ENCODE peak calls at places on chromosomes 11 and 22, in seven cellular contexts. One of them, this sample, is unnamed.

GRCh38 chr22:45246060-45246985 is 5.6 kb upstream of the KIAA0930 start:
- DNase-seq in psoas muscle: peak
- DNase-seq in kidney: peak
- DNase-seq in progenitor cell of endocrine pancreas: no peak
- DNase-seq in fibroblast of pulmonary artery: peak
- DNase-seq in choroid plexus epithelial cell: peak
- DNase-seq in Calu3: peak
- DNase-seq in this sample: no peak

GRCh38 chr11:72598901-72599300 is 75.3 kb downstream of the PDE2A start:
- DNase-seq in progenitor cell of endocrine pancreas: peak
- DNase-seq in choroid plexus epithelial cell: peak
- DNase-seq in kidney: no peak
- DNase-seq in Calu3: peak
- DNase-seq in psoas muscle: peak
- DNase-seq in fibroblast of pulmonary artery: peak
- DNase-seq in this sample: peak

GRCh38 chr22:39658367-39658766 is 87.8 kb downstream of the CACNA1I start:
- DNase-seq in kidney: no peak
- DNase-seq in progenitor cell of endocrine pancreas: no peak
- DNase-seq in fibroblast of pulmonary artery: no peak
- DNase-seq in psoas muscle: no peak
- DNase-seq in choroid plexus epithelial cell: no peak
- DNase-seq in Calu3: no peak
- DNase-seq in this sample: no peak

GRCh38 chr11:70432580-70432979 is 34.3 kb downstream of the CTTN start:
- DNase-seq in fibroblast of pulmonary artery: no peak
- DNase-seq in kidney: no peak
- DNase-seq in psoas muscle: no peak
- DNase-seq in progenitor cell of endocrine pancreas: no peak
- DNase-seq in Calu3: no peak
- DNase-seq in choroid plexus epithelial cell: no peak
- DNase-seq in this sample: no peak

GRCh38 chr11:876550-876949 is 33.9 kb downstream of the TSPAN4 start:
- DNase-seq in Calu3: no peak
- DNase-seq in kidney: no peak
- DNase-seq in fibroblast of pulmonary artery: no peak
- DNase-seq in progenitor cell of endocrine pancreas: no peak
- DNase-seq in psoas muscle: peak
- DNase-seq in choroid plexus epithelial cell: no peak
- DNase-seq in this sample: no peak

GRCh38 chr11:123681007-123681406 is 26.6 kb upstream of the SCN3B start:
- DNase-seq in choroid plexus epithelial cell: no peak
- DNase-seq in psoas muscle: no peak
- DNase-seq in Calu3: no peak
- DNase-seq in kidney: no peak
- DNase-seq in progenitor cell of endocrine pancreas: no peak
- DNase-seq in fibroblast of pulmonary artery: no peak
- DNase-seq in this sample: no peak

GRCh38 chr11:17590463-17590862 is 43.4 kb downstream of the OTOG start:
- DNase-seq in fibroblast of pulmonary artery: no peak
- DNase-seq in choroid plexus epithelial cell: no peak
- DNase-seq in Calu3: no peak
- DNase-seq in psoas muscle: no peak
- DNase-seq in progenitor cell of endocrine pancreas: no peak
- DNase-seq in kidney: peak
- DNase-seq in this sample: no peak

GRCh38 chr11:128824199-128825049 is 42.7 kb downstream of the KCNJ1 start:
- DNase-seq in progenitor cell of endocrine pancreas: no peak
- DNase-seq in fibroblast of pulmonary artery: no peak
- DNase-seq in Calu3: no peak
- DNase-seq in choroid plexus epithelial cell: peak
- DNase-seq in kidney: peak
- DNase-seq in psoas muscle: no peak
- DNase-seq in this sample: no peak

GRCh38 chr11:65777241-65777640 is 3.5 kb downstream of the AP5B1 start:
- DNase-seq in Calu3: no peak
- DNase-seq in progenitor cell of endocrine pancreas: no peak
- DNase-seq in fibroblast of pulmonary artery: no peak
- DNase-seq in choroid plexus epithelial cell: no peak
- DNase-seq in psoas muscle: no peak
- DNase-seq in kidney: no peak
- DNase-seq in this sample: no peak

GRCh38 chr22:38802671-38803121 is 8.8 kb upstream of the DNAL4 start:
- DNase-seq in choroid plexus epithelial cell: peak
- DNase-seq in fibroblast of pulmonary artery: peak
- DNase-seq in progenitor cell of endocrine pancreas: no peak
- DNase-seq in Calu3: peak
- DNase-seq in psoas muscle: peak
- DNase-seq in kidney: peak
- DNase-seq in this sample: no peak

GRCh38 chr22:26318975-26319374 is 110.1 kb upstream of the ASPHD2 start:
- DNase-seq in fibroblast of pulmonary artery: peak
- DNase-seq in Calu3: peak
- DNase-seq in progenitor cell of endocrine pancreas: no peak
- DNase-seq in kidney: no peak
- DNase-seq in choroid plexus epithelial cell: no peak
- DNase-seq in psoas muscle: no peak
- DNase-seq in this sample: peak
- TF ChIP-seq CTCF in fibroblast of pulmonary artery: peak
- TF ChIP-seq CTCF in Calu3: no peak
- TF ChIP-seq CTCF in progenitor cell of endocrine pancreas: no peak
- TF ChIP-seq CTCF in kidney: no peak
- TF ChIP-seq CTCF in choroid plexus epithelial cell: peak
- TF ChIP-seq CTCF in psoas muscle: no peak
- TF ChIP-seq CTCF in this sample: peak

DNA sequence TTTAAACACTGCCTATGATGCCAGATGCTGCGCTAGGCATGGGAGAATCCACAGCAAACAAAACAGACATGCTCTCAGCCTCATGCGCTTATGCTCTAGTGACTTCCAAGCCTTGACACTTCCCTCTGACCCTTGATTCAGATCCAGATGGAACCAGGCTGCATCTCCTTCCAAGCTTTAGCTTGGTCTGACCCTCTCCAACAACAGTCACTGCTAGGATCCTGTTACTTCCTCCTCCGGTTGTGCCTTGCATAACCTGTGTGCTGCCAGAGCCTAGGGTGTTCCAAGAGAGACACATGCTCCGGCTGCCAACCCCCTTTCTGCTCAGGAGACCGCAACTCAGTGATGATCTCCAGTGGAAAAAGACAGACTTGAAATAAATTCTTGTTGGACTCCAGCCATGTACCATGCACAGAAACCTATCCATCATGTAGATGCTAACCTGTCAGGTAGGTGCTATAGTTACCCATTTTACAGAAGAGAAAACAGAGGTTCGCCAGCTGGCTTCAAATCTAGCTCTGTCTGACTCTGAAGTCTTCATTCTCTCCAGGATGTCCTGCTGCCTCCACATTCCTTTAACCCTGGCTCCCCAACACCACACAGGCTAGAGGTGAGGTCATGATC is 136.3 kb upstream of the TEAD1 start:
- DNase-seq in progenitor cell of endocrine pancreas: no peak
- DNase-seq in psoas muscle: peak
- DNase-seq in fibroblast of pulmonary artery: no peak
- DNase-seq in choroid plexus epithelial cell: peak
- DNase-seq in kidney: no peak
- DNase-seq in Calu3: no peak
- DNase-seq in this sample: no peak
- TF ChIP-seq CTCF in progenitor cell of endocrine pancreas: no peak
- TF ChIP-seq CTCF in psoas muscle: no peak
- TF ChIP-seq CTCF in fibroblast of pulmonary artery: no peak
- TF ChIP-seq CTCF in choroid plexus epithelial cell: no peak
- TF ChIP-seq CTCF in kidney: no peak
- TF ChIP-seq CTCF in Calu3: no peak
- TF ChIP-seq CTCF in this sample: no peak

GRCh38 chr11:19395050-19395449 is 154.3 kb upstream of the E2F8 start:
- DNase-seq in Calu3: no peak
- DNase-seq in choroid plexus epithelial cell: no peak
- DNase-seq in progenitor cell of endocrine pancreas: no peak
- DNase-seq in psoas muscle: no peak
- DNase-seq in kidney: no peak
- DNase-seq in fibroblast of pulmonary artery: no peak
- DNase-seq in this sample: no peak
- TF ChIP-seq CTCF in Calu3: no peak
- TF ChIP-seq CTCF in choroid plexus epithelial cell: no peak
- TF ChIP-seq CTCF in progenitor cell of endocrine pancreas: no peak
- TF ChIP-seq CTCF in psoas muscle: no peak
- TF ChIP-seq CTCF in kidney: no peak
- TF ChIP-seq CTCF in fibroblast of pulmonary artery: no peak
- TF ChIP-seq CTCF in this sample: no peak

GRCh38 chr11:14418801-14419417 is 59.9 kb upstream of the RRAS2 start:
- DNase-seq in choroid plexus epithelial cell: peak
- DNase-seq in psoas muscle: no peak
- DNase-seq in Calu3: no peak
- DNase-seq in kidney: no peak
- DNase-seq in progenitor cell of endocrine pancreas: no peak
- DNase-seq in fibroblast of pulmonary artery: peak
- DNase-seq in this sample: no peak
- TF ChIP-seq CTCF in choroid plexus epithelial cell: peak
- TF ChIP-seq CTCF in psoas muscle: no peak
- TF ChIP-seq CTCF in Calu3: no peak
- TF ChIP-seq CTCF in kidney: peak
- TF ChIP-seq CTCF in progenitor cell of endocrine pancreas: peak
- TF ChIP-seq CTCF in fibroblast of pulmonary artery: peak
- TF ChIP-seq CTCF in this sample: peak